ENCODE peak calls at places on chromosomes 6 and 20, in seven cellular contexts. U is mammary epithelial cell, C is tibial artery, J is right atrium auricular region, X is ovary, R is lung, T is breast epithelium. Q is an unnamed sample.

GRCh38 chr20:46575794-46576495 is 25.5 kb upstream of the OCSTAMP start:
- DNase-seq in U (no peak), C (no peak), J (no peak), X (no peak), R (no peak), T (no peak), Q (no peak)

GRCh38 chr20:25418779-25419178 is 11.3 kb downstream of the GINS1 start:
- DNase-seq in U (peak; percentile 62), C (no peak), J (no peak), X (no peak), R (no peak), T (no peak), Q (no peak)

GRCh38 chr20:19288636-19289035 is 76.2 kb downstream of the SLC24A3 start:
- DNase-seq in U (no peak), C (no peak), J (no peak), X (no peak), R (no peak), T (no peak), Q (no peak)

GRCh38 chr6:139313229-139313628 is 21.4 kb upstream of the TXLNB start:
- DNase-seq in U (no peak), C (no peak), J (no peak), X (no peak), R (no peak), T (no peak), Q (no peak)

GRCh38 chr6:73302339-73302738 is 39.3 kb upstream of the KHDC1 start:
- DNase-seq in U (no peak), C (no peak), J (no peak), X (no peak), R (no peak), T (no peak), Q (no peak)

GRCh38 chr20:32316667-32317066 is 39.2 kb downstream of the KIF3B start:
- DNase-seq in U (peak; percentile 22), C (no peak), J (no peak), X (no peak), R (no peak), T (no peak), Q (no peak)

GRCh38 chr6:158290659-158291058 is 21.6 kb upstream of the TULP4 start:
- DNase-seq in U (no peak), C (no peak), J (no peak), X (no peak), R (no peak), T (no peak), Q (no peak)

GRCh38 chr20:40319741-40320499 is 369.1 kb downstream of the MAFB start:
- DNase-seq in U (no peak), C (no peak), J (no peak), X (no peak), R (no peak), T (no peak), Q (peak; percentile 20)

GRCh38 chr6:163263196-163263595 is 151.3 kb upstream of the QKI start:
- DNase-seq in U (no peak), C (no peak), J (no peak), X (no peak), R (no peak), T (no peak), Q (no peak)

GRCh38 chr6:163262080-163262479 is 152.4 kb upstream of the QKI start:
- DNase-seq in U (no peak), C (no peak), J (no peak), X (no peak), R (no peak), T (no peak), Q (no peak)

GRCh38 chr6:163261361-163261760 is 153.2 kb upstream of the QKI start:
- DNase-seq in U (no peak), C (no peak), J (no peak), X (no peak), R (no peak), T (no peak), Q (no peak)

GRCh38 chr6:163264662-163265035 is 149.9 kb upstream of the QKI start:
- DNase-seq in U (no peak), C (no peak), J (no peak), X (no peak), R (no peak), T (no peak), Q (no peak)

DNA sequence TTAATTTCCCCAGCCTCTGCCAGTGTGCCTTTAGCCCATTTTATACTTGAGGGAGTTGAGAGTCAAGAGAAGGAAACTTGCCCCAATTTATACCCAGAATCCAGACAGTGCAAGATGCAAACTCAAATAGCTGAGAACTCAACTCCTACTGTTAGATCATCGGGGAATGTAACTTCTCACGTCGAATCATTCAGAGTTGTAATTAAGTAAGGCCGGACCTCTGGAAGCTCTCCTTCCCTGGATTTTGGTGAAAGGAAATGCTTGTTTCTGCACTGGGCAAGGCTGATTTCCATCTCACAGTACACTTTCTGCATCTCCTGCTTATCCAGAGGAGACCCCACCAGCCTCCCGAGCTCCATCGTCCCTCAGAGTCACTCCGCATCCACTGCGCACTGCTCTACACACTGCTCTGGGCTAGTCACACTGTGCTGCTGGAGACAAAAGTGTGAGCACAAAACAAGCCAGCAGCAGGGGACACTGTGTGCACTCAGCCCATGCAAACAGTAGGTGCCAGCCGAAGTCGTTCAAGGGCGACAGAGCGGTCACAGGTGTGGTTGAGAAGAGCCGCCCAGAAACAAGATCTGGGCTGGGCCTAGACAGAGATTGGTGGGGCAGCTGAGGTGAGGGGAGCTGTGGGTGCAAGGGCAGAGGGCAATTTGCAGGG is 150.4 kb upstream of the QKI start:
- DNase-seq in U (no peak), C (no peak), J (no peak), X (no peak), R (no peak), T (no peak), Q (no peak)
- TF ChIP-seq CTCF in U (no peak), C (no peak), J (no peak), X (no peak), R (no peak), T (no peak), Q (no peak)

GRCh38 chr20:50346372-50347347 is 156.0 kb downstream of the CEBPB start:
- DNase-seq in U (peak; percentile 66), C (peak; percentile 91), J (peak; percentile 93), X (peak; percentile 85), R (peak; percentile 85), T (peak; percentile 82), Q (peak; percentile 92)
- H3K4me1 ChIP-seq in U (peaks cover 21% of the 10 kb centered on the region), C (no peaks in the 10 kb centered on the region), J (peaks cover 28% of the 10 kb centered on the region), X (peaks cover 8% of the 10 kb centered on the region), R (no peaks in the 10 kb centered on the region), T (peaks cover 8% of the 10 kb centered on the region), Q (peaks cover 24% of the 10 kb centered on the region)

GRCh38 chr20:64053841-64054661 is 4.6 kb upstream of the SOX18 start:
- DNase-seq in U (no peak), C (no peak), J (peak; percentile 73), X (no peak), R (no peak), T (no peak), Q (no peak)

GRCh38 chr20:64052987-64053840 is 3.8 kb upstream of the SOX18 start:
- DNase-seq in U (no peak), C (no peak), J (no peak), X (no peak), R (no peak), T (no peak), Q (no peak)

GRCh38 chr20:64051532-64052325 is 2.3 kb upstream of the SOX18 start:
- DNase-seq in U (no peak), C (peak; percentile 63), J (peak; percentile 68), X (no peak), R (peak; percentile 54), T (no peak), Q (no peak)

GRCh38 chr20:64051033-64051452 is 1.6 kb upstream of the SOX18 start:
- DNase-seq in U (no peak), C (no peak), J (no peak), X (no peak), R (no peak), T (no peak), Q (no peak)

GRCh38 chr20:64052326-64052722 is 2.9 kb upstream of the SOX18 start:
- DNase-seq in U (no peak), C (no peak), J (no peak), X (no peak), R (no peak), T (no peak), Q (no peak)
- H3K27ac ChIP-seq in U (no peak overlapping the region), C (no peak overlapping the region), J (peak overlapping the region; percentile 41), X (no peak overlapping the region), R (peak overlapping the region; percentile 81), T (peak overlapping the region; percentile 80), Q (no peak overlapping the region)

DNA sequence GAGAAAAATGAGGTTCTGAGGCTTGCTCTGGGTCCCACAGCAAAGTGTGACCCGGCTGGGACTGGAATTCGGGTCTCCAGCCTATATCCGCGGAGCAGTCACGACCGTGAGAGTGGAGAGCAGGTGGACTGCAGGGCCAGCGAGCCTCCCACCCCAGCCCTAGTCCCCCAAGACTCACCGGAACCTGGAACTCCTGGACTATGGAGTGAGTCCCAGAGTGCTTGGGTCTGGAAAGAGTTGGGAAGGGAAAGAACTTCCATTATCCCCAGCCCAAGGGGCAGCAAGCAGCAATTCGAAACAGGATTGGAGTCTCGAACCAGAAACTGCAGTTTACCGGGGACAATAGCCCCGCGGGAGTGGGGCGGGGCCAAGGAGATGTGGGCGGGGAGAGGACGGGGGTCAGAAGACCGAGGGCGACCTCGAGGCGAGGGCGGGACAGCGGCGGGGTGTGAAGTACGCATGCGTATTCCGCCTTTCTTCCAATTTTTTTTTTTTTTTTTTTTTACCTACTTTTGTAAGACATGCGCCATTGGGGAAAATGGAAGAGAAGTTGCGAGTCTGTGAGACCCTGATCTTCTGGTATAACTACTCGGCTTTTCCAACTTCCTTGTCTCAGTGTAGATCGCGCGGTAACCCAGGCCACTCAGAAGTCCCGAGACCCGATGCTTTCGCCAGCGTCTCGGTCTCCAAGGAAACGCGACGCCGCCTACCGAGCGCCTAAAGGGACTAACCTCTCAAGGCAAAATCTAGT is at the start of gene C20orf96:
- DNase-seq in U (peak; percentile 84), C (peak; percentile 91), J (peak; percentile 90), X (peak; percentile 93), R (peak; percentile 92), T (peak; percentile 92), Q (peak; percentile 96)
- TF ChIP-seq CTCF in U (peak; percentile 53), C (peak; percentile 50), J (no peak), X (peak; percentile 44), R (peak; percentile 2), T (no peak), Q (peak; percentile 41)